ENCODE peak calls at places on chromosomes 5 and 9, in seven cellular contexts. One of them, this sample, is unnamed. For H3K4me1 and H3K9me3, the result is how much of the 10 kb centered on the place peaks cover.

GRCh38 chr5:73415617-73416016 is 33.0 kb downstream of the FOXD1 start:
- DNase-seq in ovary: no peak
- DNase-seq in left ventricle myocardium inferior: no peak
- DNase-seq in mammary epithelial cell: peak
- DNase-seq in fibroblast of lung: no peak
- DNase-seq in tibial artery: no peak
- DNase-seq in CD8-positive, alpha-beta T cell: no peak
- DNase-seq in this sample: no peak

GRCh38 chr9:4592886-4593285 is 69.2 kb upstream of the PLPP6 start:
- DNase-seq in ovary: no peak
- DNase-seq in left ventricle myocardium inferior: no peak
- DNase-seq in mammary epithelial cell: no peak
- DNase-seq in fibroblast of lung: peak
- DNase-seq in tibial artery: no peak
- DNase-seq in CD8-positive, alpha-beta T cell: no peak
- DNase-seq in this sample: no peak

GRCh38 chr9:13524245-13524644 is 244.8 kb upstream of the MPDZ start:
- DNase-seq in ovary: no peak
- DNase-seq in left ventricle myocardium inferior: no peak
- DNase-seq in mammary epithelial cell: no peak
- DNase-seq in fibroblast of lung: peak
- DNase-seq in tibial artery: no peak
- DNase-seq in CD8-positive, alpha-beta T cell: no peak
- DNase-seq in this sample: no peak

GRCh38 chr5:178781936-178782335 is 51.5 kb upstream of the ZNF354A start:
- DNase-seq in ovary: no peak
- DNase-seq in left ventricle myocardium inferior: no peak
- DNase-seq in mammary epithelial cell: no peak
- DNase-seq in fibroblast of lung: no peak
- DNase-seq in tibial artery: no peak
- DNase-seq in CD8-positive, alpha-beta T cell: no peak
- DNase-seq in this sample: no peak

GRCh38 chr9:94534901-94535300 is 20.0 kb upstream of the PCAT7 start:
- DNase-seq in ovary: no peak
- DNase-seq in left ventricle myocardium inferior: no peak
- DNase-seq in mammary epithelial cell: no peak
- DNase-seq in fibroblast of lung: peak
- DNase-seq in tibial artery: no peak
- DNase-seq in CD8-positive, alpha-beta T cell: no peak
- DNase-seq in this sample: no peak

GRCh38 chr5:155270737-155271136 is 257.2 kb downstream of the KIF4B start:
- DNase-seq in ovary: no peak
- DNase-seq in left ventricle myocardium inferior: no peak
- DNase-seq in mammary epithelial cell: peak
- DNase-seq in fibroblast of lung: no peak
- DNase-seq in tibial artery: no peak
- DNase-seq in CD8-positive, alpha-beta T cell: no peak
- DNase-seq in this sample: no peak

GRCh38 chr5:43802119-43802518 is 199.1 kb downstream of the NNT start:
- DNase-seq in ovary: no peak
- DNase-seq in left ventricle myocardium inferior: no peak
- DNase-seq in mammary epithelial cell: peak
- DNase-seq in fibroblast of lung: peak
- DNase-seq in tibial artery: no peak
- DNase-seq in CD8-positive, alpha-beta T cell: no peak
- DNase-seq in this sample: no peak

GRCh38 chr9:27436234-27436633 is 87.9 kb upstream of the IFNK start:
- DNase-seq in ovary: no peak
- DNase-seq in left ventricle myocardium inferior: no peak
- DNase-seq in mammary epithelial cell: no peak
- DNase-seq in fibroblast of lung: no peak
- DNase-seq in tibial artery: no peak
- DNase-seq in CD8-positive, alpha-beta T cell: no peak
- DNase-seq in this sample: no peak

GRCh38 chr5:81506900-81507588 is 113.1 kb upstream of the ACOT12 start:
- DNase-seq in ovary: peak
- DNase-seq in left ventricle myocardium inferior: no peak
- DNase-seq in mammary epithelial cell: peak
- DNase-seq in fibroblast of lung: peak
- DNase-seq in tibial artery: peak
- DNase-seq in CD8-positive, alpha-beta T cell: peak
- DNase-seq in this sample: no peak

GRCh38 chr5:139402561-139403158 is 1.2 kb downstream of the SPATA24 start:
- DNase-seq in ovary: no peak
- DNase-seq in left ventricle myocardium inferior: no peak
- DNase-seq in mammary epithelial cell: peak
- DNase-seq in fibroblast of lung: no peak
- DNase-seq in tibial artery: no peak
- DNase-seq in CD8-positive, alpha-beta T cell: no peak
- DNase-seq in this sample: no peak

GRCh38 chr5:134432174-134432573 is 20.5 kb upstream of the CDKN2AIPNL start:
- DNase-seq in ovary: no peak
- DNase-seq in left ventricle myocardium inferior: no peak
- DNase-seq in mammary epithelial cell: no peak
- DNase-seq in fibroblast of lung: no peak
- DNase-seq in tibial artery: no peak
- DNase-seq in CD8-positive, alpha-beta T cell: no peak
- DNase-seq in this sample: no peak

GRCh38 chr9:93458702-93459101 is 5.3 kb upstream of the FAM120AOS start:
- DNase-seq in ovary: no peak
- DNase-seq in left ventricle myocardium inferior: no peak
- DNase-seq in mammary epithelial cell: peak
- DNase-seq in fibroblast of lung: no peak
- DNase-seq in tibial artery: no peak
- DNase-seq in CD8-positive, alpha-beta T cell: no peak
- DNase-seq in this sample: no peak

GRCh38 chr5:8756498-8757084 is 789.3 kb downstream of the SEMA5A start:
- DNase-seq in ovary: no peak
- DNase-seq in left ventricle myocardium inferior: no peak
- DNase-seq in mammary epithelial cell: peak
- DNase-seq in fibroblast of lung: peak
- DNase-seq in tibial artery: no peak
- DNase-seq in CD8-positive, alpha-beta T cell: no peak
- DNase-seq in this sample: no peak

GRCh38 chr9:9117866-9118265 is 1318.3 kb upstream of the DMAC1 start:
- DNase-seq in ovary: no peak
- DNase-seq in left ventricle myocardium inferior: no peak
- DNase-seq in mammary epithelial cell: no peak
- DNase-seq in fibroblast of lung: no peak
- DNase-seq in tibial artery: no peak
- DNase-seq in CD8-positive, alpha-beta T cell: no peak
- DNase-seq in this sample: no peak

GRCh38 chr5:172846677-172847076 is 12.6 kb downstream of the ERGIC1 start:
- DNase-seq in ovary: no peak
- DNase-seq in left ventricle myocardium inferior: no peak
- DNase-seq in mammary epithelial cell: no peak
- DNase-seq in fibroblast of lung: no peak
- DNase-seq in tibial artery: no peak
- DNase-seq in CD8-positive, alpha-beta T cell: no peak
- DNase-seq in this sample: no peak

GRCh38 chr5:172848419-172848818 is 14.4 kb downstream of the ERGIC1 start:
- DNase-seq in ovary: no peak
- DNase-seq in left ventricle myocardium inferior: no peak
- DNase-seq in mammary epithelial cell: no peak
- DNase-seq in fibroblast of lung: no peak
- DNase-seq in tibial artery: no peak
- DNase-seq in CD8-positive, alpha-beta T cell: no peak
- DNase-seq in this sample: no peak

GRCh38 chr5:172852490-172853354 is 18.7 kb downstream of the ERGIC1 start:
- DNase-seq in ovary: no peak
- DNase-seq in left ventricle myocardium inferior: no peak
- DNase-seq in mammary epithelial cell: no peak
- DNase-seq in fibroblast of lung: peak
- DNase-seq in tibial artery: no peak
- DNase-seq in CD8-positive, alpha-beta T cell: no peak
- DNase-seq in this sample: no peak

GRCh38 chr5:172850454-172850797 is 16.4 kb downstream of the ERGIC1 start:
- DNase-seq in ovary: no peak
- DNase-seq in left ventricle myocardium inferior: no peak
- DNase-seq in mammary epithelial cell: no peak
- DNase-seq in fibroblast of lung: no peak
- DNase-seq in tibial artery: no peak
- DNase-seq in CD8-positive, alpha-beta T cell: no peak
- DNase-seq in this sample: no peak

GRCh38 chr5:172849636-172850453 is 15.8 kb downstream of the ERGIC1 start:
- DNase-seq in ovary: no peak
- DNase-seq in left ventricle myocardium inferior: no peak
- DNase-seq in mammary epithelial cell: peak
- DNase-seq in fibroblast of lung: peak
- DNase-seq in tibial artery: no peak
- DNase-seq in CD8-positive, alpha-beta T cell: peak
- DNase-seq in this sample: no peak
- H3K4me1 ChIP-seq in ovary: under half
- H3K4me1 ChIP-seq in left ventricle myocardium inferior: half or more
- H3K4me1 ChIP-seq in mammary epithelial cell: under half
- H3K4me1 ChIP-seq in fibroblast of lung: under half
- H3K4me1 ChIP-seq in tibial artery: under half
- H3K4me1 ChIP-seq in CD8-positive, alpha-beta T cell: under half
- H3K4me1 ChIP-seq in this sample: under half

GRCh38 chr5:180251887-180252286 is 40.0 kb downstream of the MAPK9 start:
- DNase-seq in ovary: no peak
- DNase-seq in left ventricle myocardium inferior: no peak
- DNase-seq in mammary epithelial cell: no peak
- DNase-seq in fibroblast of lung: no peak
- DNase-seq in tibial artery: no peak
- DNase-seq in CD8-positive, alpha-beta T cell: no peak
- DNase-seq in this sample: no peak
- H3K9me3 ChIP-seq in ovary: under half
- H3K9me3 ChIP-seq in left ventricle myocardium inferior: half or more
- H3K9me3 ChIP-seq in mammary epithelial cell: half or more
- H3K9me3 ChIP-seq in fibroblast of lung: under half
- H3K9me3 ChIP-seq in tibial artery: under half
- H3K9me3 ChIP-seq in CD8-positive, alpha-beta T cell: half or more
- H3K9me3 ChIP-seq in this sample: under half

GRCh38 chr5:36017622-36018021 is 26.4 kb upstream of the UGT3A1 start:
- DNase-seq in ovary: no peak
- DNase-seq in left ventricle myocardium inferior: no peak
- DNase-seq in mammary epithelial cell: no peak
- DNase-seq in fibroblast of lung: no peak
- DNase-seq in tibial artery: no peak
- DNase-seq in CD8-positive, alpha-beta T cell: no peak
- DNase-seq in this sample: no peak
- H3K27ac ChIP-seq in ovary: no peak
- H3K27ac ChIP-seq in left ventricle myocardium inferior: no peak
- H3K27ac ChIP-seq in mammary epithelial cell: no peak
- H3K27ac ChIP-seq in fibroblast of lung: no peak
- H3K27ac ChIP-seq in tibial artery: no peak
- H3K27ac ChIP-seq in CD8-positive, alpha-beta T cell: no peak
- H3K27ac ChIP-seq in this sample: no peak

GRCh38 chr5:124706729-124707361 is 39.6 kb downstream of the ZNF608 start:
- DNase-seq in ovary: no peak
- DNase-seq in left ventricle myocardium inferior: peak
- DNase-seq in mammary epithelial cell: no peak
- DNase-seq in fibroblast of lung: peak
- DNase-seq in tibial artery: no peak
- DNase-seq in CD8-positive, alpha-beta T cell: no peak
- DNase-seq in this sample: no peak
- H3K4me1 ChIP-seq in ovary: under half
- H3K4me1 ChIP-seq in left ventricle myocardium inferior: half or more
- H3K4me1 ChIP-seq in mammary epithelial cell: under half
- H3K4me1 ChIP-seq in fibroblast of lung: under half
- H3K4me1 ChIP-seq in tibial artery: under half
- H3K4me1 ChIP-seq in CD8-positive, alpha-beta T cell: under half
- H3K4me1 ChIP-seq in this sample: under half

GRCh38 chr5:159385529-159385928 is 55.2 kb upstream of the IL12B start:
- DNase-seq in ovary: no peak
- DNase-seq in left ventricle myocardium inferior: no peak
- DNase-seq in mammary epithelial cell: no peak
- DNase-seq in fibroblast of lung: no peak
- DNase-seq in tibial artery: no peak
- DNase-seq in CD8-positive, alpha-beta T cell: no peak
- DNase-seq in this sample: no peak
- H3K9me3 ChIP-seq in ovary: under half
- H3K9me3 ChIP-seq in left ventricle myocardium inferior: half or more
- H3K9me3 ChIP-seq in mammary epithelial cell: under half
- H3K9me3 ChIP-seq in fibroblast of lung: under half
- H3K9me3 ChIP-seq in tibial artery: under half
- H3K9me3 ChIP-seq in CD8-positive, alpha-beta T cell: under half
- H3K9me3 ChIP-seq in this sample: under half

DNA sequence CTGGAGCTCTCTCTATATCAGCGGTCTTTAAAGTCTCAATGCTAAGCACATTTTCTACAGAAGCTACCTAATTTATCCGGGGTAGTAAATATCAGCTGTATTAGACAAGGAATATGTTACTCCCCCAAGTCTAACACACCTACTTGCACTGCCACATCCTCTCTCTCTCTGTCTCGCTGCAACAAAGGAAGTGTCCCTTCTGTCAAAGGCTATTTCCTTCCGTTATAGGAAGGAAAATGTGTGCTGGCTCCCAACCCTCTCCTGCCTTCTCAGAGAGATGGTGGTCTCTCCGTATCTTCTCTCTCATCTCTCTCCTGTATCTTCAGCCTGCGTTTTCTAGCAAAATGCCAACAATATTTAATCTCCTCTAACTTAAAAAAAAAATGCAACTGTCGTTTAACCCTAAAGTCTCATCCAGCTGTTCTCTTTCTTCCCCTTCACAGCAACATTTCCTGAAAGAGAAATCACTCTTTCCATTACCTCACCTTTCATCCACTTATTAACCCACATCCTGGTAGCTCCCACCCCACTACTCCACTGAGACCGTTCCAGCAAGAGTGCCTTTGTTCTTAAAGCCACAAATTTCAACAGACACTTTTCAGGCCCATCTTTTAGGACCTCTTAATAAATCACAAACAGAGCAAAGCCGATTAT is 2.3 kb downstream of the TTF1 start:
- DNase-seq in ovary: no peak
- DNase-seq in left ventricle myocardium inferior: no peak
- DNase-seq in mammary epithelial cell: no peak
- DNase-seq in fibroblast of lung: peak
- DNase-seq in tibial artery: no peak
- DNase-seq in CD8-positive, alpha-beta T cell: no peak
- DNase-seq in this sample: no peak
- H3K27ac ChIP-seq in ovary: no peak
- H3K27ac ChIP-seq in left ventricle myocardium inferior: no peak
- H3K27ac ChIP-seq in mammary epithelial cell: no peak
- H3K27ac ChIP-seq in fibroblast of lung: no peak
- H3K27ac ChIP-seq in tibial artery: no peak
- H3K27ac ChIP-seq in CD8-positive, alpha-beta T cell: no peak
- H3K27ac ChIP-seq in this sample: peak